ENCODE peak calls at places on chromosomes 13 and 19, in five cellular contexts. P is GM20000, Y is IMR-90, J is progenitor cell of endocrine pancreas, N is WTC11. M is an unnamed sample.

GRCh38 chr13:30984620-30985019 is 52.2 kb downstream of the TEX26 start:
- DNase-seq in P (no peak), Y (no peak), J (no peak), N (no peak), M (no peak)

GRCh38 chr19:2049741-2050348 is 1.2 kb downstream of the MKNK2 start:
- DNase-seq in P (peak), Y (peak), J (no peak), N (no peak), M (peak)

GRCh38 chr19:41935781-41936415 is 7.6 kb upstream of the ERFL start:
- DNase-seq in P (no peak), Y (no peak), J (no peak), N (no peak), M (no peak)

GRCh38 chr19:4811328-4812131 is 20.0 kb downstream of the TICAM1 start:
- DNase-seq in P (peak), Y (peak), J (peak), N (peak), M (peak)

GRCh38 chr19:5680083-5680436 is 256 bp downstream of the MICOS13 start:
- DNase-seq in P (no peak), Y (peak), J (no peak), N (peak), M (no peak)

GRCh38 chr13:101473458-101473857 is 21.0 kb downstream of the ITGBL1 start:
- DNase-seq in P (no peak), Y (peak), J (no peak), N (no peak), M (no peak)

GRCh38 chr13:44386932-44387556 is 13.4 kb downstream of the SERP2 start:
- DNase-seq in P (no peak), Y (no peak), J (no peak), N (no peak), M (no peak)

GRCh38 chr19:28519950-28520861 is 692.7 kb downstream of the UQCRFS1 start:
- DNase-seq in P (no peak), Y (no peak), J (no peak), N (no peak), M (no peak)

GRCh38 chr19:342801-343421 is 1.7 kb downstream of the MIER2 start:
- DNase-seq in P (no peak), Y (peak), J (no peak), N (no peak), M (no peak)

GRCh38 chr19:2230029-2230531 is 6.0 kb downstream of the PLEKHJ1 start:
- DNase-seq in P (no peak), Y (no peak), J (no peak), N (no peak), M (no peak)

DNA sequence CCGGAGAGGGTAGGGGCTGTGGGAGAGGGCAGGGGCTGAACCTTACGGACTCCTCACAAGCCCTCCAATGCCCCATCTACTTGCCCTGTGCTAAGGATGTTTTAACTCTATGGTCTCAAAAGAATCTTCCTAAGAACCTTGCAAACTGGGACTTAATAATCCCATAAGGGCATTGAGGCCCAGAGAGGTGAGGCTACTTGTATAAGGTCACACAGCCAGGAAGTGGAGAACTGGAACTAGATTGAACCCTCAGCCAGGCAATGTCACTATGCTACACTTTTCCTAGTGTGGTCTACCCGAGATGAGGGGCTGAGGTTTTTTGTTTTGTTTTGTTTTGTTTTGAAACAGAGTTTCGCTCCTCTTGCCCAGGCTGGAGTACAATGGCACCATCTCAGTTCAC is 10.5 kb upstream of the APOC4 start:
- DNase-seq in P (no peak), Y (no peak), J (no peak), N (no peak), M (no peak)
- TF ChIP-seq CTCF in P (no peak), Y (no peak), J (no peak), N (no peak), M (no peak)

GRCh38 chr13:19587635-19588300 is 26.4 kb upstream of the TPTE2 start:
- DNase-seq in P (peak), Y (peak), J (no peak), N (no peak), M (peak)
- TF ChIP-seq CTCF in P (peak), Y (peak), J (peak), N (no peak), M (peak)

GRCh38 chr19:38952395-38953165 is 21.8 kb downstream of the MRPS12 start:
- DNase-seq in P (peak), Y (peak), J (no peak), N (peak), M (peak)
- TF ChIP-seq CTCF in P (no peak), Y (peak), J (peak), N (peak), M (peak)

GRCh38 chr19:31039151-31039550 is 310.1 kb downstream of the TSHZ3 start:
- DNase-seq in P (no peak), Y (no peak), J (no peak), N (no peak), M (no peak)

GRCh38 chr19:31037311-31037710 is 311.9 kb downstream of the TSHZ3 start:
- DNase-seq in P (no peak), Y (no peak), J (no peak), N (no peak), M (no peak)
- TF ChIP-seq CTCF in P (no peak), Y (no peak), J (no peak), N (no peak), M (no peak)